ENCODE peak calls at places on chromosome 11, in four cellular contexts. I is activated T-cell treated with anti-CD3 and anti-CD28 coated beads, Interleukin-2, amount 50 U/mL, for 24 hours; L is ecto neural progenitor cell; R is left ventricle myocardium inferior. Y is an unnamed sample.

GRCh38 chr11:124669193-124669592 is 4.3 kb downstream of the SIAE start:
- DNase-seq in R (no peak), L (no peak), I (peak), Y (peak)

GRCh38 chr11:128153697-128154048 is 433.7 kb downstream of the ETS1 start:
- DNase-seq in I (no peak), R (no peak), L (no peak), Y (peak)

GRCh38 chr11:86291466-86292262 is 10.4 kb upstream of the HIKESHI start:
- DNase-seq in R (no peak), I (peak), L (peak), Y (peak)

GRCh38 chr11:134497586-134497985 is 85.5 kb upstream of the B3GAT1 start:
- DNase-seq in I (peak), R (no peak), L (no peak), Y (no peak)

GRCh38 chr11:76436020-76436419 is 8.8 kb upstream of the EMSY start:
- DNase-seq in R (no peak), I (no peak), L (no peak), Y (no peak)

GRCh38 chr11:82356316-82356715 is 377.3 kb downstream of the FAM181B start:
- DNase-seq in I (no peak), L (no peak), R (no peak), Y (no peak)

GRCh38 chr11:109320595-109320994 is 101.4 kb upstream of the C11orf87 start:
- DNase-seq in I (no peak), R (no peak), L (no peak), Y (no peak)

GRCh38 chr11:1746956-1747752 is 3.2 kb downstream of the IFITM10 start:
- DNase-seq in L (no peak), R (no peak), I (peak), Y (no peak)

GRCh38 chr11:43825217-43825816 is 55.3 kb upstream of the ALKBH3 start:
- DNase-seq in I (no peak), L (no peak), R (no peak), Y (no peak)

GRCh38 chr11:61699737-61700160 is 19.6 kb downstream of the DAGLA start:
- DNase-seq in R (peak), I (no peak), L (no peak), Y (peak)

GRCh38 chr11:26777276-26777939 is 55.5 kb upstream of the SLC5A12 start:
- DNase-seq in I (no peak), L (no peak), R (no peak), Y (no peak)

GRCh38 chr11:79925570-79925969 is 484.7 kb upstream of the TENM4 start:
- DNase-seq in L (no peak), I (no peak), R (no peak), Y (no peak)

GRCh38 chr11:56396047-56396446 is 16.4 kb upstream of the OR5AL1 start:
- DNase-seq in I (no peak), R (no peak), L (no peak), Y (no peak)

GRCh38 chr11:70573701-70574151 is 175.4 kb downstream of the CTTN start:
- DNase-seq in L (no peak), R (no peak), I (no peak), Y (no peak)

GRCh38 chr11:66879583-66879982 is 22.7 kb downstream of the LRFN4 start:
- DNase-seq in I (no peak), L (no peak), R (no peak), Y (no peak)

GRCh38 chr11:26696330-26696729 is 25.5 kb downstream of the SLC5A12 start:
- DNase-seq in R (no peak), I (no peak), L (no peak), Y (no peak)

GRCh38 chr11:117673561-117673960 is 123.5 kb downstream of the DSCAML1 start:
- DNase-seq in L (no peak), I (no peak), R (no peak), Y (no peak)

GRCh38 chr11:131998020-131998419 is 627.6 kb downstream of the NTM start:
- DNase-seq in R (no peak), L (no peak), I (no peak), Y (no peak)

GRCh38 chr11:93549986-93550385 is 6.8 kb upstream of the SMCO4 start:
- DNase-seq in I (no peak), L (no peak), R (no peak), Y (no peak)

GRCh38 chr11:93843906-93844305 is 6.5 kb downstream of the VSTM5 start:
- DNase-seq in L (no peak), I (no peak), R (no peak), Y (no peak)

GRCh38 chr11:36890280-36890679 is 292.2 kb upstream of the RAG2 start:
- DNase-seq in L (no peak), R (no peak), I (no peak), Y (no peak)

GRCh38 chr11:8309862-8310261 is 46.2 kb upstream of the LMO1 start:
- DNase-seq in L (no peak), R (no peak), I (no peak), Y (no peak)

GRCh38 chr11:126308271-126308671 is 4.4 kb downstream of the DCPS start:
- DNase-seq in I (no peak), L (no peak), R (no peak), Y (no peak)

Y was measured in left cardiac atrium.